ENCODE peak calls at places on chromosome 1, in eight cellular contexts. V, Q, J, Y, U, B, D and S are unnamed samples.

GRCh38 chr1:40948741-40949528 is 30.6 kb upstream of the CTPS1 start:
- DNase-seq in D (peak; percentile 64), Y (peak; percentile 84), U (peak; percentile 63), Q (peak; percentile 65), J (peak; percentile 59), B (peak; percentile 73), V (no peak), S (peak; percentile 85)

GRCh38 chr1:154129392-154129970 is 25.4 kb downstream of the NUP210L start:
- DNase-seq in Y (no peak), V (no peak), J (no peak), B (peak; percentile 22), D (no peak), U (no peak), Q (no peak), S (no peak)

GRCh38 chr1:160122978-160123495 is 7.5 kb downstream of the ATP1A2 start:
- DNase-seq in Y (no peak), B (no peak), J (no peak), Q (no peak), V (no peak), D (no peak), U (no peak), S (no peak)

GRCh38 chr1:3243304-3243703 is 174.3 kb downstream of the PRDM16 start:
- DNase-seq in V (no peak), Y (no peak), J (no peak), U (no peak), Q (no peak), B (no peak), D (no peak), S (no peak)

GRCh38 chr1:18938008-18938706 is 18.3 kb downstream of the IFFO2 start:
- DNase-seq in D (no peak), V (no peak), Y (no peak), J (no peak), U (no peak), Q (no peak), B (peak; percentile 32), S (no peak)

GRCh38 chr1:117842408-117843170 is 86.8 kb downstream of the GDAP2 start:
- DNase-seq in U (no peak), D (no peak), B (no peak), Y (peak; percentile 27), J (no peak), V (no peak), Q (peak; percentile 8), S (no peak)

GRCh38 chr1:93716974-93717373 is 35.3 kb upstream of the BCAR3 start:
- DNase-seq in V (no peak), Q (no peak), U (no peak), J (no peak), D (no peak), Y (peak; percentile 39), B (peak; percentile 57), S (no peak)

GRCh38 chr1:12067900-12068821 is 5.1 kb downstream of the TNFRSF8 start:
- DNase-seq in B (peak; percentile 81), V (no peak), Q (no peak), U (peak; percentile 54), J (peak; percentile 71), Y (peak; percentile 66), D (no peak), S (no peak)

GRCh38 chr1:58823481-58824010 is 39.7 kb upstream of the JUN start:
- DNase-seq in B (peak; percentile 95), V (no peak), Y (peak; percentile 93), D (no peak), J (peak; percentile 90), U (no peak), Q (no peak), S (peak; percentile 81)

GRCh38 chr1:7624791-7625355 is 146.2 kb upstream of the VAMP3 start:
- DNase-seq in Q (no peak), V (no peak), Y (no peak), B (no peak), J (no peak), U (no peak), D (no peak), S (no peak)

GRCh38 chr1:38093569-38094520 is 47.3 kb upstream of the POU3F1 start:
- DNase-seq in B (no peak), V (no peak), D (no peak), J (no peak), Q (no peak), U (no peak), Y (no peak), S (no peak)

GRCh38 chr1:79090985-79091384 is 84.5 kb upstream of the ADGRL4 start:
- DNase-seq in J (no peak), Q (no peak), B (peak; percentile 13), U (no peak), V (no peak), D (no peak), Y (no peak), S (no peak)

GRCh38 chr1:151578941-151579340 is 32.9 kb upstream of the SNX27 start:
- DNase-seq in D (no peak), B (no peak), Q (no peak), U (no peak), Y (no peak), V (no peak), J (no peak), S (no peak)

GRCh38 chr1:214458541-214458940 is 92.9 kb downstream of the PTPN14 start:
- DNase-seq in V (no peak), J (no peak), U (no peak), Q (no peak), D (no peak), B (no peak), Y (no peak), S (peak; percentile 58)

GRCh38 chr1:9735800-9736199 is 84.3 kb downstream of the PIK3CD start:
- DNase-seq in Q (no peak), D (no peak), B (no peak), J (no peak), Y (no peak), V (no peak), U (no peak), S (no peak)

GRCh38 chr1:229340496-229340895 is 2.4 kb downstream of the CCSAP start:
- DNase-seq in D (no peak), U (no peak), Q (no peak), B (no peak), V (peak; percentile 68), J (no peak), Y (no peak), S (no peak)

GRCh38 chr1:23930861-23931471 is 17.8 kb upstream of the CNR2 start:
- DNase-seq in B (peak; percentile 91), D (no peak), J (peak; percentile 43), Q (no peak), Y (peak; percentile 25), V (no peak), U (no peak), S (no peak)

GRCh38 chr1:184021666-184022198 is 15.8 kb downstream of the COLGALT2 start:
- DNase-seq in Q (no peak), V (no peak), Y (no peak), B (no peak), D (no peak), U (no peak), J (no peak), S (no peak)